ENCODE peak calls at places on chromosome 9, in four cellular contexts. Y is OCI-LY7, B is A549, H is mammary epithelial cell. G is an unnamed sample. For H3K4me1, the result is how much of the 10 kb centered on the place peaks cover.

GRCh38 chr9:95373765-95374435 is 56.4 kb upstream of the FANCC start:
- DNase-seq in Y (no peak), B (no peak), H (no peak), G (no peak)

GRCh38 chr9:73715591-73715990 is 563.9 kb downstream of the ANXA1 start:
- DNase-seq in Y (no peak), B (no peak), H (no peak), G (no peak)

GRCh38 chr9:22440841-22441240 is 5.8 kb upstream of the DMRTA1 start:
- DNase-seq in Y (no peak), B (no peak), H (no peak), G (no peak)

GRCh38 chr9:4886698-4887097 is 94.0 kb downstream of the RCL1 start:
- DNase-seq in Y (no peak), B (no peak), H (no peak), G (no peak)

GRCh38 chr9:109119439-109120203 is at the start of gene TMEM245:
- DNase-seq in Y (peak), B (peak), H (peak), G (peak)

GRCh38 chr9:70479880-70480291 is 65.4 kb upstream of the KLF9 start:
- DNase-seq in Y (no peak), B (no peak), H (no peak), G (peak)

GRCh38 chr9:92948032-92948534 is 760 bp downstream of the FGD3 start:
- DNase-seq in Y (no peak), B (no peak), H (no peak), G (no peak)

GRCh38 chr9:112043423-112043822 is 131.7 kb downstream of the SUSD1 start:
- DNase-seq in Y (no peak), B (no peak), H (no peak), G (no peak)

GRCh38 chr9:96435345-96435744 is 14.6 kb upstream of the HABP4 start:
- DNase-seq in Y (no peak), B (no peak), H (no peak), G (no peak)

GRCh38 chr9:70080481-70081119 is 37.0 kb downstream of the MAMDC2 start:
- DNase-seq in Y (no peak), B (no peak), H (peak), G (peak)

GRCh38 chr9:81682797-81683196 is 6.5 kb downstream of the TLE1 start:
- DNase-seq in Y (no peak), B (no peak), H (no peak), G (peak)

GRCh38 chr9:6931913-6932312 is 174.1 kb downstream of the KDM4C start:
- DNase-seq in Y (no peak), B (no peak), H (peak), G (peak)

GRCh38 chr9:71725590-71726338 is 42.5 kb downstream of the CEMIP2 start:
- DNase-seq in Y (no peak), B (peak), H (peak), G (peak)

GRCh38 chr9:95461448-95462381 is 55.1 kb downstream of the PTCH1 start:
- DNase-seq in Y (no peak), B (no peak), H (no peak), G (no peak)

GRCh38 chr9:35700031-35700430 is 10.3 kb upstream of the TPM2 start:
- DNase-seq in Y (no peak), B (no peak), H (no peak), G (no peak)

GRCh38 chr9:14993061-14993800 is 83.0 kb upstream of the FREM1 start:
- DNase-seq in Y (no peak), B (peak), H (peak), G (peak)

GRCh38 chr9:134783699-134784039 is 96.9 kb upstream of the FCN2 start:
- DNase-seq in Y (no peak), B (no peak), H (no peak), G (no peak)

GRCh38 chr9:5499157-5499556 is 11.2 kb upstream of the PDCD1LG2 start:
- DNase-seq in Y (no peak), B (no peak), H (no peak), G (no peak)

GRCh38 chr9:131704195-131704983 is 35.5 kb downstream of the RAPGEF1 start:
- DNase-seq in Y (no peak), B (no peak), H (peak), G (no peak)
- H3K4me1 ChIP-seq in Y (half or more), B (half or more), H (half or more), G (under half)

GRCh38 chr9:18865542-18865941 is 167.5 kb downstream of the SAXO1 start:
- DNase-seq in Y (no peak), B (no peak), H (no peak), G (peak)

GRCh38 chr9:18864516-18864915 is 168.5 kb downstream of the SAXO1 start:
- DNase-seq in Y (no peak), B (no peak), H (no peak), G (no peak)

GRCh38 chr9:18869725-18870124 is 163.3 kb downstream of the SAXO1 start:
- DNase-seq in Y (no peak), B (no peak), H (no peak), G (no peak)

GRCh38 chr9:18861599-18862546 is 171.1 kb downstream of the SAXO1 start:
- DNase-seq in Y (no peak), B (no peak), H (no peak), G (peak)

DNA sequence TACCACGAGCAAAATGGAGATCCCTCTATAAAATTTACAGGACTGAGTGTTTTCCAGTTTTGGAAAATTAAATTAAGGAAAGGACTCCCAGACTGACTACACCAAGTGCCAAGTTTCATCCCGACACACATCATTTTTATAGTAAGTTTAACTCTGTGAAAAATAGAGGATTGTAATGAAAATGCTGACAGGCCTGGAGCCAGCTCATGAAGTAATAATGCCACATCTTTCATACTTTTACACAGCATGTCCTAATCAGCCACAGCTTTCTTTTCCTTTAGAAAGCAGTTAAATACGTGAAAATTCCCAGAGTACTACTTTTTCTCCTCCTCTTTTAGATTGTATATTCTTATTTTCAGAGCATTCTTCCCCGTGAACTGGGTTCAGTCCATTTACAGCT is 169.2 kb downstream of the SAXO1 start:
- DNase-seq in Y (no peak), B (no peak), H (no peak), G (no peak)
- H3K4me2 ChIP-seq in Y (no peak), B (no peak), H (no peak), G (no peak)

GRCh38 chr9:98171176-98171925 is 21.1 kb downstream of the CORO2A start:
- DNase-seq in Y (no peak), B (no peak), H (no peak), G (no peak)
- H3K4me1 ChIP-seq in Y (under half), B (under half), H (under half), G (under half)

GRCh38 chr9:127311239-127311741 is 46.7 kb downstream of the GARNL3 start:
- DNase-seq in Y (peak), B (peak), H (peak), G (peak)
- H3K4me2 ChIP-seq in Y (no peak), B (peak), H (no peak), G (peak)

GRCh38 chr9:37374892-37375291 is 47.6 kb upstream of the GRHPR start:
- DNase-seq in Y (peak), B (no peak), H (no peak), G (no peak)
- H3K4me1 ChIP-seq in Y (half or more), B (under half), H (under half), G (under half)

GRCh38 chr9:100082786-100083185 is 16.0 kb downstream of the ERP44 start:
- DNase-seq in Y (no peak), B (no peak), H (peak), G (peak)
- H3K4me2 ChIP-seq in Y (peak), B (no peak), H (no peak), G (no peak)

GRCh38 chr9:97993000-97993399 is 9.9 kb downstream of the ANP32B start:
- DNase-seq in Y (peak), B (no peak), H (no peak), G (no peak)
- H3K4me1 ChIP-seq in Y (half or more), B (half or more), H (under half), G (under half)

G was measured in astrocyte.